ENCODE peak calls at places on chromosome 13, in five cellular contexts. Y is nucleus accumbens, H is GM04504, B is T follicular helper cell, V is caudate nucleus. T is an unnamed sample.

GRCh38 chr13:113882266-113882627 is 18.4 kb upstream of the GAS6 start:
- DNase-seq in Y (no peak), H (no peak), B (no peak), V (no peak), T (peak)

GRCh38 chr13:31773538-31773937 is 34.2 kb downstream of the RXFP2 start:
- DNase-seq in Y (no peak), H (no peak), B (no peak), V (no peak), T (no peak)

GRCh38 chr13:39410089-39410901 is 192.7 kb downstream of the LHFPL6 start:
- DNase-seq in Y (no peak), H (peak), B (no peak), V (no peak), T (no peak)

GRCh38 chr13:111354789-111355188 is 34.3 kb downstream of the TEX29 start:
- DNase-seq in Y (no peak), H (no peak), B (no peak), V (no peak), T (no peak)

GRCh38 chr13:113419531-113420183 is 33.6 kb downstream of the ADPRHL1 start:
- DNase-seq in Y (no peak), H (no peak), B (no peak), V (no peak), T (no peak)

GRCh38 chr13:40130871-40131636 is 475.6 kb downstream of the COG6 start:
- DNase-seq in Y (no peak), H (no peak), B (no peak), V (no peak), T (no peak)

GRCh38 chr13:111187879-111188643 is 73.0 kb downstream of the ARHGEF7 start:
- DNase-seq in Y (no peak), H (no peak), B (no peak), V (no peak), T (no peak)

GRCh38 chr13:103287659-103288058 is 221.4 kb upstream of the SLC10A2 start:
- DNase-seq in Y (no peak), H (no peak), B (no peak), V (no peak), T (no peak)

GRCh38 chr13:42525035-42525504 is 48.9 kb upstream of the TNFSF11 start:
- DNase-seq in Y (no peak), H (no peak), B (no peak), V (no peak), T (no peak)

GRCh38 chr13:21043898-21044297 is 17.5 kb downstream of the LATS2 start:
- DNase-seq in Y (no peak), H (peak), B (no peak), V (no peak), T (no peak)

GRCh38 chr13:38483623-38484022 is 134.0 kb downstream of the UFM1 start:
- DNase-seq in Y (no peak), H (no peak), B (no peak), V (no peak), T (no peak)

GRCh38 chr13:27264181-27264580 is 6.4 kb upstream of the RASL11A start:
- DNase-seq in Y (no peak), H (peak), B (no peak), V (no peak), T (no peak)

GRCh38 chr13:52924241-52925148 is 76.1 kb upstream of the PCDH8 start:
- DNase-seq in Y (no peak), H (no peak), B (no peak), V (no peak), T (no peak)

GRCh38 chr13:43389573-43389972 is 366.2 kb downstream of the DNAJC15 start:
- DNase-seq in Y (no peak), H (no peak), B (no peak), V (no peak), T (no peak)

GRCh38 chr13:33611016-33611805 is 206.7 kb upstream of the RFC3 start:
- DNase-seq in Y (peak), H (no peak), B (no peak), V (peak), T (peak)

GRCh38 chr13:45331981-45332830 is 8.8 kb downstream of the TPT1 start:
- DNase-seq in Y (no peak), H (peak), B (no peak), V (no peak), T (no peak)

GRCh38 chr13:44750618-44751017 is 174.5 kb upstream of the TSC22D1 start:
- DNase-seq in Y (no peak), H (no peak), B (no peak), V (no peak), T (no peak)

GRCh38 chr13:32048816-32049215 is 17.2 kb downstream of the FRY start:
- DNase-seq in Y (no peak), H (no peak), B (no peak), V (no peak), T (no peak)

GRCh38 chr13:26707122-26708006 is 53.2 kb downstream of the GPR12 start:
- DNase-seq in Y (peak), H (peak), B (no peak), V (peak), T (no peak)

GRCh38 chr13:35839746-35840273 is 291.4 kb downstream of the DCLK1 start:
- DNase-seq in Y (no peak), H (no peak), B (no peak), V (no peak), T (no peak)

GRCh38 chr13:29754486-29754806 is 96.0 kb downstream of the UBL3 start:
- DNase-seq in Y (no peak), H (no peak), B (no peak), V (no peak), T (no peak)

GRCh38 chr13:48489666-48490065 is 43.2 kb downstream of the RCBTB2 start:
- DNase-seq in Y (no peak), H (no peak), B (no peak), V (no peak), T (no peak)

T was measured in cardiac septum.